ENCODE peak calls at places on chromosomes 6 and 20, in seven cellular contexts. U is astrocyte of the spinal cord; R is foreskin fibroblast; L is NCI-H1930; D is M059J; S is tibial nerve; M is stimulated activated CD8-positive, alpha-beta memory T cell treated with anti-CD3 and anti-CD28 coated beads, Interleukin-7, amount 100 ng/mL, for 1 hour. C is an unnamed sample.

GRCh38 chr6:106279179-106279578 is 46.4 kb downstream of the ATG5 start:
- DNase-seq in U (peak; percentile 63), R (peak; percentile 55), L (no peak), D (peak; percentile 84), S (no peak), M (no peak), C (no peak)

GRCh38 chr20:43409041-43409913 is 48.4 kb upstream of the SRSF6 start:
- DNase-seq in U (peak; percentile 20), R (peak; percentile 66), L (peak; percentile 32), D (peak; percentile 50), S (no peak), M (no peak), C (peak; percentile 74)

GRCh38 chr20:11331096-11331495 is 586.6 kb upstream of the BTBD3 start:
- DNase-seq in U (no peak), R (peak; percentile 25), L (no peak), D (peak; percentile 68), S (no peak), M (no peak), C (no peak)

GRCh38 chr6:140660295-140660694 is 1285.8 kb upstream of the CITED2 start:
- DNase-seq in U (peak; percentile 22), R (peak; percentile 6), L (no peak), D (peak; percentile 85), S (no peak), M (no peak), C (no peak)

GRCh38 chr20:59159091-59159821 is 4.4 kb upstream of the ZNF831 start:
- DNase-seq in U (no peak), R (no peak), L (no peak), D (no peak), S (no peak), M (peak; percentile 45), C (peak; percentile 36)

GRCh38 chr20:884983-885952 is 30.9 kb downstream of the ANGPT4 start:
- DNase-seq in U (peak; percentile 12), R (peak; percentile 50), L (no peak), D (peak; percentile 49), S (peak; percentile 39), M (no peak), C (peak; percentile 95)

GRCh38 chr6:24440897-24441598 is 38.3 kb downstream of the MRS2 start:
- DNase-seq in U (no peak), R (no peak), L (no peak), D (peak; percentile 22), S (no peak), M (no peak), C (no peak)

GRCh38 chr20:11229772-11230171 is 556.0 kb upstream of the JAG1 start:
- DNase-seq in U (peak; percentile 93), R (peak; percentile 96), L (no peak), D (peak; percentile 97), S (no peak), M (no peak), C (peak; percentile 44)